ENCODE peak calls at places on chromosomes 4 and X, in eight cellular contexts. One of them, this sample, is unnamed. For H3K36me3 and H3K27me3, the result is how much of the 10 kb centered on the place peaks cover.

GRCh38 chr4:157405070-157405469 is 184.5 kb downstream of the GRIA2 start:
- DNase-seq in Panc1: no peak
- DNase-seq in breast epithelium: no peak
- DNase-seq in SK-N-SH: no peak
- DNase-seq in sigmoid colon: no peak
- DNase-seq in prostate gland: no peak
- DNase-seq in transverse colon: no peak
- DNase-seq in GM23338: no peak
- DNase-seq in this sample: no peak

GRCh38 chrX:9873952-9874351 is 87.7 kb downstream of the SHROOM2 start:
- DNase-seq in transverse colon: peak
- DNase-seq in GM23338: peak
- DNase-seq in SK-N-SH: peak
- DNase-seq in sigmoid colon: no peak
- DNase-seq in breast epithelium: no peak
- DNase-seq in Panc1: peak
- DNase-seq in prostate gland: peak
- DNase-seq in this sample: no peak

GRCh38 chr4:168831919-168832745 is 177.9 kb downstream of the CBR4 start:
- DNase-seq in prostate gland: peak
- DNase-seq in breast epithelium: peak
- DNase-seq in GM23338: peak
- DNase-seq in sigmoid colon: peak
- DNase-seq in SK-N-SH: peak
- DNase-seq in Panc1: no peak
- DNase-seq in transverse colon: peak
- DNase-seq in this sample: peak

GRCh38 chrX:53086464-53086863 is 4.3 kb downstream of the TSPYL2 start:
- DNase-seq in sigmoid colon: peak
- DNase-seq in GM23338: no peak
- DNase-seq in transverse colon: peak
- DNase-seq in SK-N-SH: no peak
- DNase-seq in breast epithelium: no peak
- DNase-seq in prostate gland: peak
- DNase-seq in Panc1: no peak
- DNase-seq in this sample: no peak

GRCh38 chrX:8235026-8235425 is 64.0 kb upstream of the VCX2 start:
- DNase-seq in GM23338: no peak
- DNase-seq in SK-N-SH: no peak
- DNase-seq in breast epithelium: no peak
- DNase-seq in prostate gland: no peak
- DNase-seq in sigmoid colon: no peak
- DNase-seq in Panc1: no peak
- DNase-seq in transverse colon: no peak
- DNase-seq in this sample: no peak

GRCh38 chrX:56783996-56784620 is 55.1 kb downstream of the NBDY start:
- DNase-seq in prostate gland: no peak
- DNase-seq in breast epithelium: no peak
- DNase-seq in SK-N-SH: no peak
- DNase-seq in Panc1: no peak
- DNase-seq in GM23338: no peak
- DNase-seq in transverse colon: no peak
- DNase-seq in sigmoid colon: peak
- DNase-seq in this sample: no peak

GRCh38 chr4:19857405-19857804 is 394.3 kb upstream of the SLIT2 start:
- DNase-seq in breast epithelium: no peak
- DNase-seq in sigmoid colon: no peak
- DNase-seq in GM23338: no peak
- DNase-seq in prostate gland: no peak
- DNase-seq in Panc1: no peak
- DNase-seq in transverse colon: no peak
- DNase-seq in SK-N-SH: no peak
- DNase-seq in this sample: no peak

GRCh38 chrX:149286940-149287349 is 218.2 kb downstream of the IDS start:
- DNase-seq in GM23338: peak
- DNase-seq in prostate gland: peak
- DNase-seq in transverse colon: peak
- DNase-seq in sigmoid colon: no peak
- DNase-seq in breast epithelium: no peak
- DNase-seq in SK-N-SH: peak
- DNase-seq in Panc1: peak
- DNase-seq in this sample: peak

GRCh38 chr4:184845367-184846011 is 19.7 kb upstream of the ACSL1 start:
- DNase-seq in Panc1: no peak
- DNase-seq in SK-N-SH: no peak
- DNase-seq in prostate gland: no peak
- DNase-seq in GM23338: no peak
- DNase-seq in transverse colon: no peak
- DNase-seq in sigmoid colon: no peak
- DNase-seq in breast epithelium: no peak
- DNase-seq in this sample: peak

GRCh38 chr4:81499840-81500239 is 28.1 kb upstream of the RASGEF1B start:
- DNase-seq in sigmoid colon: no peak
- DNase-seq in SK-N-SH: no peak
- DNase-seq in transverse colon: peak
- DNase-seq in Panc1: no peak
- DNase-seq in GM23338: no peak
- DNase-seq in prostate gland: no peak
- DNase-seq in breast epithelium: no peak
- DNase-seq in this sample: no peak

GRCh38 chr4:145814246-145814645 is 124.4 kb downstream of the ZNF827 start:
- DNase-seq in SK-N-SH: no peak
- DNase-seq in transverse colon: no peak
- DNase-seq in breast epithelium: no peak
- DNase-seq in Panc1: no peak
- DNase-seq in prostate gland: no peak
- DNase-seq in GM23338: no peak
- DNase-seq in sigmoid colon: no peak
- DNase-seq in this sample: no peak

GRCh38 chr4:11455201-11455835 is 26.6 kb upstream of the HS3ST1 start:
- DNase-seq in transverse colon: peak
- DNase-seq in prostate gland: no peak
- DNase-seq in breast epithelium: no peak
- DNase-seq in Panc1: no peak
- DNase-seq in GM23338: no peak
- DNase-seq in SK-N-SH: no peak
- DNase-seq in sigmoid colon: no peak
- DNase-seq in this sample: no peak

GRCh38 chr4:25100710-25101109 is 59.5 kb downstream of the SEPSECS start:
- DNase-seq in GM23338: no peak
- DNase-seq in prostate gland: no peak
- DNase-seq in SK-N-SH: no peak
- DNase-seq in transverse colon: no peak
- DNase-seq in Panc1: no peak
- DNase-seq in sigmoid colon: no peak
- DNase-seq in breast epithelium: no peak
- DNase-seq in this sample: no peak

GRCh38 chr4:20403317-20403716 is 151.6 kb downstream of the SLIT2 start:
- DNase-seq in sigmoid colon: no peak
- DNase-seq in breast epithelium: no peak
- DNase-seq in prostate gland: no peak
- DNase-seq in SK-N-SH: no peak
- DNase-seq in GM23338: no peak
- DNase-seq in Panc1: no peak
- DNase-seq in transverse colon: no peak
- DNase-seq in this sample: no peak

GRCh38 chr4:168586926-168587325 is 90.1 kb downstream of the PALLD start:
- DNase-seq in prostate gland: no peak
- DNase-seq in transverse colon: no peak
- DNase-seq in sigmoid colon: no peak
- DNase-seq in Panc1: no peak
- DNase-seq in breast epithelium: no peak
- DNase-seq in GM23338: no peak
- DNase-seq in SK-N-SH: no peak
- DNase-seq in this sample: no peak

GRCh38 chrX:70878925-70879324 is 29.6 kb downstream of the TEX11 start:
- DNase-seq in Panc1: no peak
- DNase-seq in breast epithelium: no peak
- DNase-seq in SK-N-SH: no peak
- DNase-seq in sigmoid colon: no peak
- DNase-seq in GM23338: no peak
- DNase-seq in prostate gland: no peak
- DNase-seq in transverse colon: no peak
- DNase-seq in this sample: no peak

GRCh38 chrX:86002076-86002896 is 45.1 kb downstream of the CHM start:
- DNase-seq in Panc1: no peak
- DNase-seq in breast epithelium: no peak
- DNase-seq in sigmoid colon: no peak
- DNase-seq in prostate gland: no peak
- DNase-seq in GM23338: peak
- DNase-seq in transverse colon: peak
- DNase-seq in SK-N-SH: no peak
- DNase-seq in this sample: peak

GRCh38 chrX:149006235-149006634 is 498.9 kb downstream of the IDS start:
- DNase-seq in prostate gland: no peak
- DNase-seq in sigmoid colon: no peak
- DNase-seq in transverse colon: no peak
- DNase-seq in Panc1: no peak
- DNase-seq in SK-N-SH: no peak
- DNase-seq in GM23338: no peak
- DNase-seq in breast epithelium: no peak
- DNase-seq in this sample: no peak

GRCh38 chrX:118631586-118631985 is 95.8 kb upstream of the IL13RA1 start:
- DNase-seq in prostate gland: no peak
- DNase-seq in SK-N-SH: no peak
- DNase-seq in Panc1: no peak
- DNase-seq in GM23338: no peak
- DNase-seq in sigmoid colon: no peak
- DNase-seq in transverse colon: no peak
- DNase-seq in breast epithelium: no peak
- DNase-seq in this sample: no peak

GRCh38 chrX:118632862-118633261 is 94.5 kb upstream of the IL13RA1 start:
- DNase-seq in Panc1: no peak
- DNase-seq in SK-N-SH: no peak
- DNase-seq in breast epithelium: no peak
- DNase-seq in prostate gland: no peak
- DNase-seq in GM23338: no peak
- DNase-seq in transverse colon: no peak
- DNase-seq in sigmoid colon: no peak
- DNase-seq in this sample: no peak

GRCh38 chrX:118634336-118634735 is 93.1 kb upstream of the IL13RA1 start:
- DNase-seq in SK-N-SH: no peak
- DNase-seq in transverse colon: no peak
- DNase-seq in Panc1: no peak
- DNase-seq in GM23338: no peak
- DNase-seq in breast epithelium: no peak
- DNase-seq in sigmoid colon: no peak
- DNase-seq in prostate gland: no peak
- DNase-seq in this sample: no peak

GRCh38 chrX:118630843-118631242 is 96.6 kb upstream of the IL13RA1 start:
- DNase-seq in transverse colon: no peak
- DNase-seq in breast epithelium: no peak
- DNase-seq in GM23338: no peak
- DNase-seq in prostate gland: no peak
- DNase-seq in Panc1: no peak
- DNase-seq in sigmoid colon: no peak
- DNase-seq in SK-N-SH: no peak
- DNase-seq in this sample: no peak

GRCh38 chrX:118633530-118633929 is 93.9 kb upstream of the IL13RA1 start:
- DNase-seq in transverse colon: no peak
- DNase-seq in Panc1: no peak
- DNase-seq in SK-N-SH: no peak
- DNase-seq in GM23338: no peak
- DNase-seq in breast epithelium: no peak
- DNase-seq in prostate gland: no peak
- DNase-seq in sigmoid colon: no peak
- DNase-seq in this sample: no peak
- TF ChIP-seq POLR2AphosphoS5 in transverse colon: no peak
- TF ChIP-seq POLR2AphosphoS5 in Panc1: no peak
- TF ChIP-seq POLR2AphosphoS5 in SK-N-SH: no peak
- TF ChIP-seq POLR2AphosphoS5 in GM23338: no peak
- TF ChIP-seq POLR2AphosphoS5 in breast epithelium: no peak
- TF ChIP-seq POLR2AphosphoS5 in prostate gland: no peak
- TF ChIP-seq POLR2AphosphoS5 in sigmoid colon: no peak
- TF ChIP-seq POLR2AphosphoS5 in this sample: no peak

GRCh38 chrX:138745215-138745614 is 33.7 kb upstream of the FGF13 start:
- DNase-seq in sigmoid colon: no peak
- DNase-seq in Panc1: no peak
- DNase-seq in SK-N-SH: peak
- DNase-seq in GM23338: peak
- DNase-seq in breast epithelium: no peak
- DNase-seq in prostate gland: peak
- DNase-seq in transverse colon: no peak
- DNase-seq in this sample: no peak
- H3K36me3 ChIP-seq in sigmoid colon: under half
- H3K36me3 ChIP-seq in Panc1: under half
- H3K36me3 ChIP-seq in SK-N-SH: under half
- H3K36me3 ChIP-seq in GM23338: under half
- H3K36me3 ChIP-seq in breast epithelium: under half
- H3K36me3 ChIP-seq in prostate gland: under half
- H3K36me3 ChIP-seq in transverse colon: under half
- H3K36me3 ChIP-seq in this sample: under half

GRCh38 chrX:155682834-155683233 is 70.1 kb upstream of the TMLHE start:
- DNase-seq in prostate gland: no peak
- DNase-seq in transverse colon: no peak
- DNase-seq in breast epithelium: no peak
- DNase-seq in GM23338: no peak
- DNase-seq in SK-N-SH: no peak
- DNase-seq in Panc1: no peak
- DNase-seq in sigmoid colon: no peak
- DNase-seq in this sample: no peak

GRCh38 chrX:155679715-155680114 is 67.0 kb upstream of the TMLHE start:
- DNase-seq in prostate gland: no peak
- DNase-seq in Panc1: no peak
- DNase-seq in SK-N-SH: no peak
- DNase-seq in GM23338: no peak
- DNase-seq in breast epithelium: no peak
- DNase-seq in sigmoid colon: no peak
- DNase-seq in transverse colon: no peak
- DNase-seq in this sample: no peak
- H3K27me3 ChIP-seq in prostate gland: under half
- H3K27me3 ChIP-seq in Panc1: under half
- H3K27me3 ChIP-seq in SK-N-SH: under half
- H3K27me3 ChIP-seq in GM23338: under half
- H3K27me3 ChIP-seq in breast epithelium: under half
- H3K27me3 ChIP-seq in sigmoid colon: under half
- H3K27me3 ChIP-seq in transverse colon: under half
- H3K27me3 ChIP-seq in this sample: under half

DNA sequence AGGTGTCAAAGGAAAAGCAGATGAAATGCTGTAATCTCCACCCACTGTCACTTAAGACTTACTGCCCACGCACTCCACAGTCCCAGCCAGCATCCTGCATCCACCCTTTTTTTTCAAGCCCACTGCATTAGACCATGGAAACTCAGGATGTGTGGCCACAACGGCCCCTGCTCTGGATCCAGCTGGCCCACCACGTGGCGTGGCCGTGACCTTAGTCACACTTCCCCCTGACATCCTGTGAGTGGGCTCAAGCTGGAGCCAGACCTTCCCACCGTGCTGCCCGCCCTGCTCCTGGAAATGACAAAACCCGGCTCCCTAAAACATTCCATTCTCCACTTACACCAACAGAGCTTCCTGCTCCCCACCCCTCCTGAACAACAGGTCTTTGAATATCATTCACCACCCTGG is 588.3 kb upstream of the DIPK2B start:
- DNase-seq in SK-N-SH: no peak
- DNase-seq in Panc1: no peak
- DNase-seq in GM23338: peak
- DNase-seq in prostate gland: no peak
- DNase-seq in transverse colon: no peak
- DNase-seq in sigmoid colon: peak
- DNase-seq in breast epithelium: no peak
- DNase-seq in this sample: peak
- TF ChIP-seq POLR2AphosphoS5 in SK-N-SH: no peak
- TF ChIP-seq POLR2AphosphoS5 in Panc1: no peak
- TF ChIP-seq POLR2AphosphoS5 in GM23338: no peak
- TF ChIP-seq POLR2AphosphoS5 in prostate gland: no peak
- TF ChIP-seq POLR2AphosphoS5 in transverse colon: no peak
- TF ChIP-seq POLR2AphosphoS5 in sigmoid colon: no peak
- TF ChIP-seq POLR2AphosphoS5 in breast epithelium: peak
- TF ChIP-seq POLR2AphosphoS5 in this sample: peak

This sample was measured in upper lobe of left lung.